ENCODE peak calls at places on chromosomes 12 and 14, in nine cellular contexts. Q is aorta; N is lower lobe of right lung; K is left ventricle myocardium inferior; U is heart left ventricle; H is CD4-positive, alpha-beta memory T cell; R is adipocyte; T is Peyer's patch; P is CD8-positive, alpha-beta T cell. L is an unnamed sample. For H3K4me1, the result is how much of the 10 kb centered on the place peaks cover.

GRCh38 chr14:91466192-91466591 is 43.9 kb downstream of the PPP4R3A start:
- DNase-seq in Q (no peak), N (no peak), K (no peak), U (no peak), H (no peak), R (no peak), T (no peak), P (no peak), L (no peak)

GRCh38 chr14:59004012-59004411 is 184.5 kb upstream of the DAAM1 start:
- DNase-seq in Q (no peak), N (no peak), K (no peak), U (no peak), H (no peak), R (peak), T (no peak), P (no peak), L (no peak)

GRCh38 chr12:94553130-94553519 is 93.5 kb upstream of the CEP83 start:
- DNase-seq in Q (no peak), N (no peak), K (no peak), U (no peak), H (no peak), R (peak), T (no peak), P (no peak), L (no peak)

GRCh38 chr14:103638594-103638993 is 9.6 kb downstream of the KLC1 start:
- DNase-seq in Q (no peak), N (no peak), K (no peak), U (no peak), H (no peak), R (no peak), T (no peak), P (no peak), L (no peak)

GRCh38 chr12:94848966-94849365 is 154.5 kb downstream of the NDUFA12 start:
- DNase-seq in Q (no peak), N (no peak), K (no peak), U (no peak), H (no peak), R (no peak), T (no peak), P (no peak), L (no peak)

GRCh38 chr12:77625441-77625840 is 205.3 kb upstream of the NAV3 start:
- DNase-seq in Q (no peak), N (no peak), K (no peak), U (no peak), H (no peak), R (peak), T (no peak), P (no peak), L (no peak)

GRCh38 chr14:94114589-94115067 is 4.1 kb downstream of the IFI27 start:
- DNase-seq in Q (no peak), N (no peak), K (no peak), U (no peak), H (no peak), R (no peak), T (no peak), P (no peak), L (no peak)

GRCh38 chr12:12503384-12504078 is 59.1 kb downstream of the DUSP16 start:
- DNase-seq in Q (no peak), N (no peak), K (no peak), U (no peak), H (peak), R (no peak), T (no peak), P (no peak), L (no peak)

GRCh38 chr12:130702966-130703732 is 12.9 kb downstream of the RIMBP2 start:
- DNase-seq in Q (no peak), N (peak), K (no peak), U (no peak), H (no peak), R (no peak), T (no peak), P (no peak), L (peak)

GRCh38 chr12:54196396-54196795 is 7.6 kb upstream of the SMUG1 start:
- DNase-seq in Q (no peak), N (no peak), K (no peak), U (no peak), H (no peak), R (no peak), T (no peak), P (no peak), L (no peak)

GRCh38 chr12:49369723-49370145 is 2.5 kb downstream of the SPATS2 start:
- DNase-seq in Q (no peak), N (no peak), K (peak), U (no peak), H (no peak), R (peak), T (no peak), P (no peak), L (no peak)

GRCh38 chr14:102185360-102185759 is 45.7 kb downstream of the WDR20 start:
- DNase-seq in Q (no peak), N (no peak), K (no peak), U (no peak), H (no peak), R (no peak), T (no peak), P (no peak), L (no peak)

GRCh38 chr14:94355191-94355794 is 32.2 kb upstream of the SERPINA6 start:
- DNase-seq in Q (peak), N (peak), K (peak), U (peak), H (no peak), R (peak), T (peak), P (no peak), L (no peak)

GRCh38 chr12:111446044-111446581 is 40.4 kb downstream of the SH2B3 start:
- DNase-seq in Q (no peak), N (no peak), K (no peak), U (peak), H (no peak), R (no peak), T (peak), P (no peak), L (peak)

GRCh38 chr14:84961637-84962036 is 568.3 kb upstream of the FLRT2 start:
- DNase-seq in Q (no peak), N (no peak), K (peak), U (peak), H (no peak), R (no peak), T (no peak), P (no peak), L (no peak)

GRCh38 chr14:100851946-100852620 is 26.2 kb downstream of the MEG3 start:
- DNase-seq in Q (no peak), N (peak), K (no peak), U (no peak), H (no peak), R (no peak), T (peak), P (no peak), L (no peak)

GRCh38 chr12:80676856-80677255 is 30.6 kb upstream of the MYF6 start:
- DNase-seq in Q (no peak), N (no peak), K (no peak), U (no peak), H (no peak), R (no peak), T (no peak), P (no peak), L (no peak)

GRCh38 chr12:47812797-47813490 is 6.8 kb downstream of the HDAC7 start:
- DNase-seq in Q (peak), N (peak), K (peak), U (peak), H (peak), R (peak), T (peak), P (peak), L (peak)
- H3K4me1 ChIP-seq in Q (under half), N (half or more), K (half or more), U (half or more), H (half or more), R (half or more), T (half or more), P (half or more), L (half or more)

DNA sequence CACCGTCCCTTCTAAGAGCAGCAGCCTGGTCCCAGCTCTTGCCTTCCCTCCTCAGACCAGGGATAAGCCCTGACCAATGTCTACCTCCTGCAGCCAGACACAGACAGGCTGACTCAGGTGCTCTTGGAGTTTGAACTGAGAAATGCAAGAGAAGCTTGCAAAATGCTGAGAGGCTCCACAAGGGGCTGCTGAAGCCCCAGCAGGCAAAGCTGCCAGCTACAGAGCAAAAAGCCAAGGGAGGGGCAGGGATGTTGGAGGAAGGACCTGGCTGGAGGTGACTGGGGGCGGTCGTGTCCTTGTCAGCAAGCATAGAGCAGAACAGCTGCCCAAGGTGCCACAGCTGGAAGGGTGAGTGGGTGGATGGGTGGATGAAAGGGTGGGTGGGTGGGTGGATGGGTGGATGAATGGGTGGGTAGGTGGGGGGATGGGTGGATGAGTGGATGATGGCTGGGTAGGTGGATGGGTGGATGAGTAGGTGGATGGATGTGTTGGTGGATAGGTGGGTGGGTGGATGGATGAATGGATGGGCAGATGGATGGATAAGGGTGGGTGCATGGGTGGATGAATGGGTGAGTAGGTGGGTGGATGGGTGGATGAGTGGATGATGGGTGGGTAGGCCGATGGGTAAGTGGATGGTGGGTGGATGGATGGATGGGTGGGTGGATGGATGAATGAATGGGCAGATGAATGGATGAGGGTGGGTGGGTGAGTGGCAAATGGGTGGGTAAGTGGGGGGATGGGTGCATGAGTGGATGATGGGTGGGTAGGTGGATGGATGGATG is 4.0 kb upstream of the INF2 start:
- DNase-seq in Q (no peak), N (no peak), K (no peak), U (no peak), H (no peak), R (no peak), T (no peak), P (no peak), L (no peak)
- H3K4me1 ChIP-seq in Q (under half), N (half or more), K (half or more), U (half or more), H (under half), R (under half), T (under half), P (under half), L (under half)

GRCh38 chr12:6450091-6450868 is 1.6 kb upstream of the TAPBPL start:
- DNase-seq in Q (no peak), N (no peak), K (no peak), U (no peak), H (no peak), R (peak), T (no peak), P (no peak), L (no peak)

GRCh38 chr12:6452245-6452731 is 446 bp downstream of the TAPBPL start:
- DNase-seq in Q (no peak), N (no peak), K (no peak), U (peak), H (peak), R (no peak), T (peak), P (no peak), L (no peak)

GRCh38 chr12:6450869-6451347 is 934 bp upstream of the TAPBPL start:
- DNase-seq in Q (no peak), N (no peak), K (no peak), U (no peak), H (no peak), R (peak), T (no peak), P (no peak), L (peak)

GRCh38 chr12:6451348-6452244 is at the start of gene TAPBPL:
- DNase-seq in Q (peak), N (peak), K (peak), U (peak), H (peak), R (peak), T (peak), P (peak), L (peak)

GRCh38 chr12:6452908-6453630 is 1.2 kb downstream of the TAPBPL start:
- DNase-seq in Q (no peak), N (peak), K (peak), U (peak), H (no peak), R (no peak), T (peak), P (no peak), L (no peak)
- H3K4me1 ChIP-seq in Q (under half), N (under half), K (under half), U (under half), H (half or more), R (under half), T (under half), P (half or more), L (under half)

GRCh38 chr12:65946821-65947220 is 122.5 kb downstream of the HMGA2 start:
- DNase-seq in Q (no peak), N (no peak), K (no peak), U (no peak), H (no peak), R (peak), T (no peak), P (no peak), L (no peak)
- H3K4me1 ChIP-seq in Q (under half), N (under half), K (under half), U (under half), H (under half), R (under half), T (under half), P (under half), L (under half)

DNA sequence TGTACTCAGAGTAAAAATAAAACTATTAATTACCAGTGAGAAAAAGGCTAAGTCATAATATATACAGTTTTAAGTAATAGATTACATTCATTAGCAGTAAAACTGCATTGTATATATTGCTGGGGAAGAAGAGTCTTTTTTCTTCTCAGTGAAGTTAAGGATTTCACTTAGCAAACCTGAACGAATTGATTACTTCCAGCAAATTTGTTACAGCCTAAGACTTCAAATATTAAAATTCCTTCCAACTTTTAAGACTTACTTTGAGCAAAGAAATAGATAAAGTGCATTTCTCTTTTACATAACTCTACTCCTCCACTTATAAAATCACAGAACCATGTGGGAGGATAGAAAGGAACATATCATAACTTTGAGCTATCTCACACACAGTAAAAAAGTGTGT is 43.3 kb downstream of the PIK3C2G start:
- DNase-seq in Q (no peak), N (no peak), K (no peak), U (no peak), H (no peak), R (no peak), T (no peak), P (no peak), L (no peak)
- H3K4me1 ChIP-seq in Q (under half), N (under half), K (under half), U (under half), H (under half), R (under half), T (under half), P (under half), L (under half)

DNA sequence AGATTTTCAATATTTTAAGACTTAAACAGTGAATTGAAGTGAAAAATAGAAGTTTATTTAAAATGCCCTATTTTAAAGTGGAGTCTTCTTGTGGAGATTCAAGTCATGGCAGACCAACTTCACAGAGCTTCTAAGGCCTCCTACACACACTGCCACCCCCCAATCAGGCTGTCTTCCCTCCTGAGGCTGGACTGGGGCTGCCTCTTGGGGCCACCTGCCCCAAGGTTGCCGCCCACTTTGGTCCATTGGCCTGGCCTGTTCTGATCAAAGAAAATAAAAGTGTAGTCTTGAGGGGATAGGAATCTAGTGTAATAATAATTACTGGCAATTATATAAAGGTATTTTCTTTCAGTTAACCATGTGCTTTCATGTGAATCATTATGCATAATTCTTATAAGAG is 1.3 kb downstream of the GOLT1B start:
- DNase-seq in Q (no peak), N (no peak), K (no peak), U (no peak), H (no peak), R (no peak), T (no peak), P (no peak), L (no peak)
- H3K4me1 ChIP-seq in Q (under half), N (half or more), K (half or more), U (half or more), H (half or more), R (half or more), T (under half), P (under half), L (under half)

DNA sequence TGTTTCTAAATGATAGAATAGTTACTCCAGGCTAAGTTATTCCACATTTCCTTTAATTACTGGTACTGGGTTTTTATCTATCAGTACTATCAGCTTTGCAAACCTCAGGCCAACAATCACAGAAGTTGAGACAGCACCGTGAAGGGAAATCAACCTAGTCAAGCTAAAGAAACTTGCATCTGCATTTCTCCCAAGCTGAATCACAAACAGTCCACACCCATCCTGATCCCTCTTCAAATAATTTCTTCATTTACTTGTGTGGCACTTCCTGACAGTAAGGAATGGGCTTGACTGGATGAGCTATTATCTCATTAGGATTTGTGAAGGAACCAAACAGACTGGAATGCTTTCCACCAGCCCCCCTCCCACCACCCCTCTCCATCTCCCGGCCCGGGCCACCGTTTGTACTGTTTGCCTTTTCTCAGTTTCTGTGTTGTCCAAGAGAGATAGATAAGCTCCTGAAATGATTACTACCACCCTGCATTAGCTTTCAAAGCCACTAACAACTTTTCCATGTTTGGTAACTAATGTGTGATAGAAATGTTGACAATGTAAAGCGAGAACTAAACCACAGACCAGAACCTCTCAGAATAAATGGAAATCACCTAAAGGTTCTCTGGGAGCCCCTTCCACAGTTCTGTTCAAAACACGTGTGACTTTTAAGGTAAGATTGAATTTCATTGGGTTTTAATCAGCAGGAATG is 236.3 kb downstream of the SLC25A21 start:
- DNase-seq in Q (no peak), N (no peak), K (no peak), U (no peak), H (no peak), R (peak), T (no peak), P (no peak), L (no peak)
- H3K4me1 ChIP-seq in Q (under half), N (under half), K (under half), U (under half), H (under half), R (under half), T (under half), P (under half), L (under half)